ENCODE peak calls at places on chromosomes 7 and 10, in eight cellular contexts. One of them, this sample, is unnamed.

GRCh38 chr10:16776896-16777295 is 40.3 kb downstream of the RSU1 start:
- DNase-seq in cardiac muscle cell: no peak
- DNase-seq in gastrocnemius medialis: no peak
- DNase-seq in astrocyte of the spinal cord: no peak
- DNase-seq in heart left ventricle: no peak
- DNase-seq in foreskin fibroblast: no peak
- DNase-seq in skeletal muscle cell: no peak
- DNase-seq in adipocyte: peak; percentile 25
- DNase-seq in this sample: no peak

GRCh38 chr10:133105686-133106390 is 18.1 kb downstream of the ADGRA1 start:
- DNase-seq in cardiac muscle cell: no peak
- DNase-seq in gastrocnemius medialis: no peak
- DNase-seq in astrocyte of the spinal cord: no peak
- DNase-seq in heart left ventricle: no peak
- DNase-seq in foreskin fibroblast: no peak
- DNase-seq in skeletal muscle cell: no peak
- DNase-seq in adipocyte: no peak
- DNase-seq in this sample: no peak

GRCh38 chr7:139046143-139046542 is 10.3 kb upstream of the ZC3HAV1L start:
- DNase-seq in cardiac muscle cell: no peak
- DNase-seq in gastrocnemius medialis: no peak
- DNase-seq in astrocyte of the spinal cord: no peak
- DNase-seq in heart left ventricle: no peak
- DNase-seq in foreskin fibroblast: no peak
- DNase-seq in skeletal muscle cell: no peak
- DNase-seq in adipocyte: no peak
- DNase-seq in this sample: no peak

GRCh38 chr10:79156334-79157274 is 87.8 kb downstream of the ZMIZ1 start:
- DNase-seq in cardiac muscle cell: no peak
- DNase-seq in gastrocnemius medialis: no peak
- DNase-seq in astrocyte of the spinal cord: no peak
- DNase-seq in heart left ventricle: peak; percentile 36
- DNase-seq in foreskin fibroblast: no peak
- DNase-seq in skeletal muscle cell: no peak
- DNase-seq in adipocyte: no peak
- DNase-seq in this sample: no peak

GRCh38 chr7:116173051-116174028 is 37.0 kb upstream of the TES start:
- DNase-seq in cardiac muscle cell: peak; percentile 44
- DNase-seq in gastrocnemius medialis: no peak
- DNase-seq in astrocyte of the spinal cord: peak; percentile 77
- DNase-seq in heart left ventricle: no peak
- DNase-seq in foreskin fibroblast: peak; percentile 34
- DNase-seq in skeletal muscle cell: no peak
- DNase-seq in adipocyte: peak; percentile 84
- DNase-seq in this sample: peak; percentile 78

GRCh38 chr7:14861456-14861855 is 41.1 kb downstream of the DGKB start:
- DNase-seq in cardiac muscle cell: no peak
- DNase-seq in gastrocnemius medialis: no peak
- DNase-seq in astrocyte of the spinal cord: no peak
- DNase-seq in heart left ventricle: no peak
- DNase-seq in foreskin fibroblast: no peak
- DNase-seq in skeletal muscle cell: no peak
- DNase-seq in adipocyte: no peak
- DNase-seq in this sample: no peak

GRCh38 chr7:37944737-37945054 is 24.3 kb downstream of the EPDR1 start:
- DNase-seq in cardiac muscle cell: no peak
- DNase-seq in gastrocnemius medialis: no peak
- DNase-seq in astrocyte of the spinal cord: no peak
- DNase-seq in heart left ventricle: no peak
- DNase-seq in foreskin fibroblast: no peak
- DNase-seq in skeletal muscle cell: no peak
- DNase-seq in adipocyte: no peak
- DNase-seq in this sample: no peak

GRCh38 chr10:51950371-51950995 is 251.1 kb upstream of the CSTF2T start:
- DNase-seq in cardiac muscle cell: no peak
- DNase-seq in gastrocnemius medialis: peak; percentile 17
- DNase-seq in astrocyte of the spinal cord: no peak
- DNase-seq in heart left ventricle: no peak
- DNase-seq in foreskin fibroblast: no peak
- DNase-seq in skeletal muscle cell: no peak
- DNase-seq in adipocyte: no peak
- DNase-seq in this sample: no peak

GRCh38 chr10:62046522-62047239 is 145.2 kb downstream of the ARID5B start:
- DNase-seq in cardiac muscle cell: no peak
- DNase-seq in gastrocnemius medialis: no peak
- DNase-seq in astrocyte of the spinal cord: peak; percentile 74
- DNase-seq in heart left ventricle: no peak
- DNase-seq in foreskin fibroblast: no peak
- DNase-seq in skeletal muscle cell: no peak
- DNase-seq in adipocyte: peak; percentile 55
- DNase-seq in this sample: peak; percentile 95

GRCh38 chr7:18667466-18667865 is 171.9 kb downstream of the HDAC9 start:
- DNase-seq in cardiac muscle cell: no peak
- DNase-seq in gastrocnemius medialis: no peak
- DNase-seq in astrocyte of the spinal cord: peak; percentile 78
- DNase-seq in heart left ventricle: no peak
- DNase-seq in foreskin fibroblast: peak; percentile 56
- DNase-seq in skeletal muscle cell: peak; percentile 43
- DNase-seq in adipocyte: peak; percentile 70
- DNase-seq in this sample: peak; percentile 63

GRCh38 chr10:113997428-113997827 is 46.2 kb upstream of the ADRB1 start:
- DNase-seq in cardiac muscle cell: no peak
- DNase-seq in gastrocnemius medialis: peak; percentile 32
- DNase-seq in astrocyte of the spinal cord: no peak
- DNase-seq in heart left ventricle: peak; percentile 60
- DNase-seq in foreskin fibroblast: no peak
- DNase-seq in skeletal muscle cell: no peak
- DNase-seq in adipocyte: no peak
- DNase-seq in this sample: no peak

GRCh38 chr10:100744980-100745881 is at the start of gene PAX2:
- DNase-seq in cardiac muscle cell: no peak
- DNase-seq in gastrocnemius medialis: no peak
- DNase-seq in astrocyte of the spinal cord: no peak
- DNase-seq in heart left ventricle: no peak
- DNase-seq in foreskin fibroblast: no peak
- DNase-seq in skeletal muscle cell: no peak
- DNase-seq in adipocyte: peak; percentile 13
- DNase-seq in this sample: no peak

GRCh38 chr10:100742936-100743335 is 2.4 kb upstream of the PAX2 start:
- DNase-seq in cardiac muscle cell: no peak
- DNase-seq in gastrocnemius medialis: no peak
- DNase-seq in astrocyte of the spinal cord: no peak
- DNase-seq in heart left ventricle: no peak
- DNase-seq in foreskin fibroblast: no peak
- DNase-seq in skeletal muscle cell: no peak
- DNase-seq in adipocyte: no peak
- DNase-seq in this sample: no peak

GRCh38 chr10:100743626-100744135 is 1.7 kb upstream of the PAX2 start:
- DNase-seq in cardiac muscle cell: peak; percentile 79
- DNase-seq in gastrocnemius medialis: no peak
- DNase-seq in astrocyte of the spinal cord: no peak
- DNase-seq in heart left ventricle: no peak
- DNase-seq in foreskin fibroblast: peak; percentile 20
- DNase-seq in skeletal muscle cell: no peak
- DNase-seq in adipocyte: peak; percentile 63
- DNase-seq in this sample: peak; percentile 65

GRCh38 chr10:100745882-100746412 is 565 bp downstream of the PAX2 start:
- DNase-seq in cardiac muscle cell: no peak
- DNase-seq in gastrocnemius medialis: no peak
- DNase-seq in astrocyte of the spinal cord: no peak
- DNase-seq in heart left ventricle: no peak
- DNase-seq in foreskin fibroblast: no peak
- DNase-seq in skeletal muscle cell: no peak
- DNase-seq in adipocyte: no peak
- DNase-seq in this sample: no peak

DNA sequence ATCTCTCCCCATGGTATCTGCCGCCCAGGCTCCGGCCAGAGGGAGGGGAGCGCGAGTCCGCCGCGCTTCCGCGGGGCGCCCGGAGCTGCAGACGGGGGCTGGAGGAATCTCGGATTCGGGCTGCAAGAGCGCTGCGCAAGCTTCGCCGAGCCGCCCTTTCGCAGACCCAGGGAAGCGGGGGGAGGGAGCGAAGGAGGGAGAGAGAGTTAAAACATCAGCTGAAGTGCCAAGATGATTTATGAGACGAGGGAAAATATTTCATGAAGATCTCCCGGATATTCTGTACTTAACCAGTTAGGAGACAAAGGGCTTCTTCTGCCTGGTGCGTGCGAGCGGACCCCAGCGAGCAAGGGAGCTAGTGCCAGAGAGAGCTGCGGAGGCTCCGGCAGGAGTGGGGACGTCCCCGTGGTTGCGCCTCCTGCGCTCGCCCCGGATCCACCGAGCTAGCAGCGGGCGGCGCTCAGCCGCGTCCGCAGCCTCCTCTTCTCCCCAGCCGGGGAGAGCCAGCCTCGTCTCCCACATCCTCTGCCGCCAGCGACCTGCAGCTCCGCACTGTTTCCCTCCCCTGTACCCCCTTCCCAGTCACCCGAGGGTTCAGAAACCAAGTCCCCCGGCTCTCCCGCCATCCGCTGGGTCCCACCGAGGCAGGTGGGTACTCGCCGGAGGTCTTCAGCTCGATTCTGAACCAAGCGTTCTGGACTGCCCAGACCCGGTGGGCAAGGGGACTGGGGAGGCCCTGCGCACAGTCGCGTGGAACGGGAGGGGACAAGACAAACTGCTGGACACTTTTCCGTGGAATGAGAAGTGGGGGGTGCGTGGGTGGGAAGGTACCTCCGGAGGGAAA is 1.0 kb upstream of the PAX2 start:
- DNase-seq in cardiac muscle cell: no peak
- DNase-seq in gastrocnemius medialis: no peak
- DNase-seq in astrocyte of the spinal cord: no peak
- DNase-seq in heart left ventricle: no peak
- DNase-seq in foreskin fibroblast: no peak
- DNase-seq in skeletal muscle cell: no peak
- DNase-seq in adipocyte: no peak
- DNase-seq in this sample: no peak
- H3K4me3 ChIP-seq in cardiac muscle cell: peak overlapping the region; percentile 28
- H3K4me3 ChIP-seq in gastrocnemius medialis: peak overlapping the region; percentile 52
- H3K4me3 ChIP-seq in astrocyte of the spinal cord: no peak overlapping the region
- H3K4me3 ChIP-seq in heart left ventricle: peak overlapping the region; percentile 48
- H3K4me3 ChIP-seq in foreskin fibroblast: no peak overlapping the region
- H3K4me3 ChIP-seq in skeletal muscle cell: no peak overlapping the region
- H3K4me3 ChIP-seq in adipocyte: no peak overlapping the region
- H3K4me3 ChIP-seq in this sample: no peak overlapping the region

GRCh38 chr7:451255-452229 is 68.1 kb downstream of the PDGFA start:
- DNase-seq in cardiac muscle cell: no peak
- DNase-seq in gastrocnemius medialis: no peak
- DNase-seq in astrocyte of the spinal cord: no peak
- DNase-seq in heart left ventricle: peak; percentile 43
- DNase-seq in foreskin fibroblast: no peak
- DNase-seq in skeletal muscle cell: no peak
- DNase-seq in adipocyte: no peak
- DNase-seq in this sample: no peak

GRCh38 chr7:454356-455109 is 65.1 kb downstream of the PDGFA start:
- DNase-seq in cardiac muscle cell: no peak
- DNase-seq in gastrocnemius medialis: no peak
- DNase-seq in astrocyte of the spinal cord: no peak
- DNase-seq in heart left ventricle: peak; percentile 52
- DNase-seq in foreskin fibroblast: no peak
- DNase-seq in skeletal muscle cell: no peak
- DNase-seq in adipocyte: no peak
- DNase-seq in this sample: no peak

GRCh38 chr7:453597-454306 is 65.9 kb downstream of the PDGFA start:
- DNase-seq in cardiac muscle cell: no peak
- DNase-seq in gastrocnemius medialis: no peak
- DNase-seq in astrocyte of the spinal cord: no peak
- DNase-seq in heart left ventricle: peak; percentile 21
- DNase-seq in foreskin fibroblast: no peak
- DNase-seq in skeletal muscle cell: no peak
- DNase-seq in adipocyte: no peak
- DNase-seq in this sample: no peak

GRCh38 chr7:452230-452751 is 67.4 kb downstream of the PDGFA start:
- DNase-seq in cardiac muscle cell: peak; percentile 44
- DNase-seq in gastrocnemius medialis: no peak
- DNase-seq in astrocyte of the spinal cord: peak; percentile 24
- DNase-seq in heart left ventricle: peak; percentile 70
- DNase-seq in foreskin fibroblast: no peak
- DNase-seq in skeletal muscle cell: no peak
- DNase-seq in adipocyte: peak; percentile 64
- DNase-seq in this sample: peak; percentile 81

GRCh38 chr7:452791-453455 is 66.7 kb downstream of the PDGFA start:
- DNase-seq in cardiac muscle cell: no peak
- DNase-seq in gastrocnemius medialis: no peak
- DNase-seq in astrocyte of the spinal cord: no peak
- DNase-seq in heart left ventricle: peak; percentile 62
- DNase-seq in foreskin fibroblast: no peak
- DNase-seq in skeletal muscle cell: no peak
- DNase-seq in adipocyte: no peak
- DNase-seq in this sample: no peak
- H3K4me3 ChIP-seq in cardiac muscle cell: no peak overlapping the region
- H3K4me3 ChIP-seq in gastrocnemius medialis: no peak overlapping the region
- H3K4me3 ChIP-seq in astrocyte of the spinal cord: no peak overlapping the region
- H3K4me3 ChIP-seq in heart left ventricle: no peak overlapping the region
- H3K4me3 ChIP-seq in foreskin fibroblast: no peak overlapping the region
- H3K4me3 ChIP-seq in skeletal muscle cell: no peak overlapping the region
- H3K4me3 ChIP-seq in adipocyte: no peak overlapping the region
- H3K4me3 ChIP-seq in this sample: no peak overlapping the region

DNA sequence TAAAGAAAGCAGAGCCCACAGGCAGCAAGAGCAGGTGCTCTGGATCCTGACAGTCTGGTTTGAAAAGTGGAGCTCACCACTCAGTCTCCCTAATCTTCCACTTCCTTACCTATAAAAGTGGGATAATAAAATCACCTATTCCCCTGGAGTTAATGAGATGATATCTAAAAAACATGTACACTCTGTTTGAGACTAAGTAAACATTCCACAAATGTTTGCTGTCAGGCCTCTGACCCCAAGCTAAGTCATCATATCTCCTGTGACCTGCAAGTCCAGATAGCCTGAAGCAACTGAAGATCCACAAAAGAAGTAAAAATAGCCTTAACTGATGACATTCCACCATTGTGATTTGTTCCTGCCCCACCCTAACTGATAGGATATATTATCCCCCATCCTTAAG is 1324.5 kb downstream of the XPNPEP1 start:
- DNase-seq in cardiac muscle cell: no peak
- DNase-seq in gastrocnemius medialis: no peak
- DNase-seq in astrocyte of the spinal cord: no peak
- DNase-seq in heart left ventricle: no peak
- DNase-seq in foreskin fibroblast: no peak
- DNase-seq in skeletal muscle cell: no peak
- DNase-seq in adipocyte: no peak
- DNase-seq in this sample: no peak
- H3K4me3 ChIP-seq in cardiac muscle cell: no peak overlapping the region
- H3K4me3 ChIP-seq in gastrocnemius medialis: no peak overlapping the region
- H3K4me3 ChIP-seq in astrocyte of the spinal cord: no peak overlapping the region
- H3K4me3 ChIP-seq in heart left ventricle: no peak overlapping the region
- H3K4me3 ChIP-seq in foreskin fibroblast: no peak overlapping the region
- H3K4me3 ChIP-seq in skeletal muscle cell: no peak overlapping the region
- H3K4me3 ChIP-seq in adipocyte: no peak overlapping the region
- H3K4me3 ChIP-seq in this sample: no peak overlapping the region

DNA sequence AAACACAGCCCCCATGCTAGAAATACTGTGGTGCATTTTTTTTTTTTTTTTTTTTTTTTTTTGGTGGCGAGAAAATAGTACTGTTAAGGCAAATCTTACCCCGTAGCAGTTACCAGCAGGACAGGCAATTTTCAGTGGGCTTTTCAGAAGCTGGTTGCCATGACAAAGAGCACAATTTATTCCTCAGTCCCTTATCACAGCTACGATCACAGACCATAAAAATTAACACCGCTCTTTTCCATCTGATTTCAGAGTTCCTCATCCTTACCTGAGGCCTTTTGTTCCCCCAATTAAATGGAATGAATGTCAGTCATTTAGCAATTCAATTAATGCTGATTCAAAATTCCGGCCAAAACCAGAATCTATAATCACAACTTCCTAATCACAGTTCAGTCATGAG is 17.2 kb downstream of the CPA1 start:
- DNase-seq in cardiac muscle cell: no peak
- DNase-seq in gastrocnemius medialis: no peak
- DNase-seq in astrocyte of the spinal cord: no peak
- DNase-seq in heart left ventricle: no peak
- DNase-seq in foreskin fibroblast: no peak
- DNase-seq in skeletal muscle cell: no peak
- DNase-seq in adipocyte: no peak
- DNase-seq in this sample: no peak
- H3K4me3 ChIP-seq in cardiac muscle cell: no peak overlapping the region
- H3K4me3 ChIP-seq in gastrocnemius medialis: no peak overlapping the region
- H3K4me3 ChIP-seq in astrocyte of the spinal cord: no peak overlapping the region
- H3K4me3 ChIP-seq in heart left ventricle: no peak overlapping the region
- H3K4me3 ChIP-seq in foreskin fibroblast: no peak overlapping the region
- H3K4me3 ChIP-seq in skeletal muscle cell: no peak overlapping the region
- H3K4me3 ChIP-seq in adipocyte: no peak overlapping the region
- H3K4me3 ChIP-seq in this sample: no peak overlapping the region

This sample was measured in fibroblast of villous mesenchyme.